ENCODE peak calls at places on chromosomes 7 and 10, in eight cellular contexts. H is brain microvascular endothelial cell; J is HCEC 1CT; V is PC-9; B is GM20000; L is AG04450; A is activated CD8-positive, alpha-beta T cell treated with anti-CD3 and anti-CD28 coated beads, Interleukin-2, amount 10 ng/mL, durations not matched to agents 7 days and 5 days; E is IMR-90. S is an unnamed sample.

GRCh38 chr7:115230882-115231508 is 309.1 kb downstream of the MDFIC start:
- DNase-seq in H (peak; percentile 80), J (peak; percentile 92), V (peak; percentile 50), B (no peak), L (peak; percentile 74), A (no peak), E (peak; percentile 96), S (peak; percentile 55)

GRCh38 chr7:18508441-18509427 is 13.2 kb downstream of the HDAC9 start:
- DNase-seq in H (peak; percentile 93), J (peak; percentile 97), V (peak; percentile 59), B (no peak), L (peak; percentile 79), A (no peak), E (peak; percentile 98), S (no peak)

GRCh38 chr7:51366930-51367613 is 50.5 kb upstream of the COBL start:
- DNase-seq in H (peak; percentile 40), J (peak; percentile 7), V (peak; percentile 54), B (peak; percentile 52), L (no peak), A (peak; percentile 22), E (peak; percentile 26), S (peak; percentile 34)

GRCh38 chr7:157787275-157787701 is 450.5 kb downstream of the DNAJB6 start:
- DNase-seq in H (no peak), J (no peak), V (no peak), B (no peak), L (no peak), A (no peak), E (no peak), S (no peak)

GRCh38 chr7:1725199-1725701 is 55.2 kb downstream of the ELFN1 start:
- DNase-seq in H (no peak), J (no peak), V (no peak), B (no peak), L (no peak), A (no peak), E (no peak), S (peak; percentile 30)

GRCh38 chr7:51040777-51041176 is 258.1 kb upstream of the GRB10 start:
- DNase-seq in H (peak; percentile 36), J (no peak), V (no peak), B (no peak), L (no peak), A (no peak), E (no peak), S (no peak)

GRCh38 chr7:45665172-45665571 is 91.0 kb downstream of the ADCY1 start:
- DNase-seq in H (no peak), J (no peak), V (no peak), B (no peak), L (no peak), A (no peak), E (no peak), S (no peak)

GRCh38 chr7:27661776-27662489 is 750 bp downstream of the HIBADH start:
- DNase-seq in H (no peak), J (no peak), V (no peak), B (peak; percentile 46), L (no peak), A (peak; percentile 26), E (peak; percentile 19), S (peak; percentile 38)

GRCh38 chr10:77890097-77890496 is 36.5 kb downstream of the DLG5 start:
- DNase-seq in H (no peak), J (no peak), V (no peak), B (no peak), L (no peak), A (no peak), E (no peak), S (no peak)

GRCh38 chr10:131049051-131049450 is 262.5 kb downstream of the TCERG1L start:
- DNase-seq in H (no peak), J (no peak), V (no peak), B (no peak), L (no peak), A (no peak), E (no peak), S (no peak)

GRCh38 chr7:32108651-32109050 is 38.4 kb upstream of the PDE1C start:
- DNase-seq in H (no peak), J (no peak), V (no peak), B (no peak), L (no peak), A (no peak), E (no peak), S (no peak)

GRCh38 chr10:69220041-69220451 is at the start of gene HKDC1:
- DNase-seq in H (no peak), J (no peak), V (no peak), B (no peak), L (no peak), A (no peak), E (no peak), S (no peak)

GRCh38 chr7:2224491-2224928 is 8.2 kb downstream of the MAD1L1 start:
- DNase-seq in H (no peak), J (no peak), V (no peak), B (no peak), L (no peak), A (no peak), E (no peak), S (no peak)

GRCh38 chr10:110206988-110207804 is at the start of gene MXI1:
- DNase-seq in H (peak; percentile 90), J (peak; percentile 89), V (peak; percentile 59), B (peak; percentile 83), L (peak; percentile 39), A (peak; percentile 58), E (peak; percentile 82), S (no peak)

GRCh38 chr10:122459586-122460273 is 1.6 kb upstream of the HTRA1 start:
- DNase-seq in H (peak; percentile 49), J (peak; percentile 70), V (no peak), B (no peak), L (no peak), A (no peak), E (peak; percentile 58), S (no peak)

GRCh38 chr10:26697163-26697921 is at the start of gene PDSS1:
- DNase-seq in H (peak; percentile 33), J (peak; percentile 66), V (peak; percentile 65), B (peak; percentile 94), L (no peak), A (peak; percentile 72), E (peak; percentile 50), S (peak; percentile 76)

GRCh38 chr10:112950714-112951348 is 784 bp downstream of the TCF7L2 start:
- DNase-seq in H (no peak), J (peak; percentile 52), V (peak; percentile 11), B (peak; percentile 33), L (no peak), A (no peak), E (peak; percentile 49), S (peak; percentile 57)

GRCh38 chr7:136058561-136058960 is 81.4 kb upstream of the MTPN start:
- DNase-seq in H (no peak), J (no peak), V (no peak), B (no peak), L (no peak), A (no peak), E (no peak), S (no peak)